ENCODE peak calls at places on chromosomes 12 and 14, in seven cellular contexts. P is HEK293T, G is HT-29, J is left ventricle myocardium inferior, W is NCI-H1417, I is kidney glomerular epithelial cell, B is IMR-90. Z is an unnamed sample.
A peak's percentile ranks its signal among the peaks of the same experiment; 100 is the strongest.

GRCh38 chr12:89351489-89352241 is 636 bp downstream of the DUSP6 start:
- DNase-seq in G (no peak), J (peak; percentile 31), B (peak; percentile 35), W (peak; percentile 86), I (no peak), P (peak; percentile 40), Z (peak; percentile 40)

GRCh38 chr12:115638753-115639666 is 638.5 kb downstream of the MED13L start:
- DNase-seq in P (no peak), G (peak; percentile 35), W (no peak), I (no peak), J (no peak), B (no peak), Z (peak; percentile 62)

GRCh38 chr14:37816135-37816534 is 220.7 kb downstream of the TTC6 start:
- DNase-seq in G (no peak), B (no peak), W (no peak), P (no peak), I (no peak), J (no peak), Z (no peak)

GRCh38 chr14:35506927-35507326 is 27.0 kb upstream of the INSM2 start:
- DNase-seq in W (no peak), J (no peak), I (no peak), G (no peak), B (peak; percentile 76), P (no peak), Z (no peak)

GRCh38 chr12:3962661-3963483 is 89.7 kb upstream of the PARP11 start:
- DNase-seq in G (peak; percentile 9), B (no peak), P (no peak), J (no peak), I (no peak), W (no peak), Z (no peak)

GRCh38 chr12:46383654-46384450 is 11.3 kb upstream of the SLC38A2 start:
- DNase-seq in P (peak; percentile 30), J (peak; percentile 95), G (peak; percentile 82), B (peak; percentile 97), I (peak; percentile 82), W (peak; percentile 89), Z (peak; percentile 90)

GRCh38 chr14:65922166-65922565 is 509.6 kb downstream of the FUT8 start:
- DNase-seq in J (no peak), I (no peak), G (no peak), W (no peak), P (no peak), B (no peak), Z (no peak)

GRCh38 chr12:15179672-15180071 is 41.5 kb downstream of the RERG start:
- DNase-seq in W (no peak), G (no peak), P (no peak), I (no peak), J (peak; percentile 28), B (no peak), Z (no peak)

Z was measured in small intestine.